ENCODE peak calls at places on chromosomes 12 and 14, in four cellular contexts. One of them, this sample, is unnamed.

GRCh38 chr14:88231626-88232025 is 91.4 kb downstream of the KCNK10 start:
- DNase-seq in HCT116: no peak
- DNase-seq in H1: no peak
- DNase-seq in GM12878: no peak
- DNase-seq in this sample: no peak

GRCh38 chr12:40921563-40922163 is 229.4 kb downstream of the CNTN1 start:
- DNase-seq in H1: no peak
- DNase-seq in GM12878: no peak
- DNase-seq in HCT116: peak
- DNase-seq in this sample: no peak

GRCh38 chr14:24258119-24258518 is 4.9 kb downstream of the TGM1 start:
- DNase-seq in H1: no peak
- DNase-seq in HCT116: no peak
- DNase-seq in GM12878: no peak
- DNase-seq in this sample: no peak

GRCh38 chr12:109389146-109389545 is 41.4 kb downstream of the MYO1H start:
- DNase-seq in HCT116: no peak
- DNase-seq in GM12878: no peak
- DNase-seq in H1: no peak
- DNase-seq in this sample: no peak

GRCh38 chr14:59439256-59440015 is 25.7 kb downstream of the GPR135 start:
- DNase-seq in H1: no peak
- DNase-seq in GM12878: no peak
- DNase-seq in HCT116: no peak
- DNase-seq in this sample: no peak

GRCh38 chr12:81332054-81332453 is 254.2 kb downstream of the ACSS3 start:
- DNase-seq in H1: no peak
- DNase-seq in GM12878: no peak
- DNase-seq in HCT116: no peak
- DNase-seq in this sample: no peak

GRCh38 chr12:590206-590750 is 73.0 kb downstream of the NINJ2 start:
- DNase-seq in H1: no peak
- DNase-seq in GM12878: no peak
- DNase-seq in HCT116: no peak
- DNase-seq in this sample: no peak

GRCh38 chr14:24197066-24197465 is 1.8 kb upstream of the TM9SF1 start:
- DNase-seq in HCT116: no peak
- DNase-seq in H1: no peak
- DNase-seq in GM12878: no peak
- DNase-seq in this sample: no peak

GRCh38 chr12:111842556-111843396 is 748 bp downstream of the MAPKAPK5 start:
- DNase-seq in HCT116: no peak
- DNase-seq in GM12878: no peak
- DNase-seq in H1: no peak
- DNase-seq in this sample: peak

GRCh38 chr14:62957562-62957961 is 87.7 kb downstream of the KCNH5 start:
- DNase-seq in GM12878: no peak
- DNase-seq in HCT116: no peak
- DNase-seq in H1: no peak
- DNase-seq in this sample: no peak

GRCh38 chr12:14961466-14962155 is at the start of gene ARHGDIB:
- DNase-seq in GM12878: peak
- DNase-seq in HCT116: no peak
- DNase-seq in H1: no peak
- DNase-seq in this sample: no peak

GRCh38 chr14:54116972-54117371 is 160.3 kb upstream of the BMP4 start:
- DNase-seq in GM12878: no peak
- DNase-seq in H1: no peak
- DNase-seq in HCT116: no peak
- DNase-seq in this sample: no peak

GRCh38 chr14:40447032-40447431 is 1014.8 kb upstream of the FBXO33 start:
- DNase-seq in H1: no peak
- DNase-seq in GM12878: no peak
- DNase-seq in HCT116: no peak
- DNase-seq in this sample: no peak

GRCh38 chr12:82425241-82425640 is 66.9 kb downstream of the METTL25 start:
- DNase-seq in H1: no peak
- DNase-seq in HCT116: no peak
- DNase-seq in GM12878: no peak
- DNase-seq in this sample: no peak

GRCh38 chr12:98743362-98743953 is 98.4 kb downstream of the APAF1 start:
- DNase-seq in HCT116: peak
- DNase-seq in H1: peak
- DNase-seq in GM12878: no peak
- DNase-seq in this sample: peak

GRCh38 chr14:62455446-62455845 is 589.8 kb downstream of the KCNH5 start:
- DNase-seq in HCT116: no peak
- DNase-seq in H1: no peak
- DNase-seq in GM12878: no peak
- DNase-seq in this sample: no peak

GRCh38 chr14:105019861-105020814 is 745 bp downstream of the CDCA4 start:
- DNase-seq in GM12878: no peak
- DNase-seq in HCT116: no peak
- DNase-seq in H1: peak
- DNase-seq in this sample: peak

GRCh38 chr12:76927170-76927784 is 48.5 kb upstream of the CSRP2 start:
- DNase-seq in GM12878: no peak
- DNase-seq in HCT116: peak
- DNase-seq in H1: peak
- DNase-seq in this sample: peak

GRCh38 chr12:46515829-46516228 is 143.3 kb upstream of the SLC38A2 start:
- DNase-seq in HCT116: no peak
- DNase-seq in H1: no peak
- DNase-seq in GM12878: no peak
- DNase-seq in this sample: no peak

DNA sequence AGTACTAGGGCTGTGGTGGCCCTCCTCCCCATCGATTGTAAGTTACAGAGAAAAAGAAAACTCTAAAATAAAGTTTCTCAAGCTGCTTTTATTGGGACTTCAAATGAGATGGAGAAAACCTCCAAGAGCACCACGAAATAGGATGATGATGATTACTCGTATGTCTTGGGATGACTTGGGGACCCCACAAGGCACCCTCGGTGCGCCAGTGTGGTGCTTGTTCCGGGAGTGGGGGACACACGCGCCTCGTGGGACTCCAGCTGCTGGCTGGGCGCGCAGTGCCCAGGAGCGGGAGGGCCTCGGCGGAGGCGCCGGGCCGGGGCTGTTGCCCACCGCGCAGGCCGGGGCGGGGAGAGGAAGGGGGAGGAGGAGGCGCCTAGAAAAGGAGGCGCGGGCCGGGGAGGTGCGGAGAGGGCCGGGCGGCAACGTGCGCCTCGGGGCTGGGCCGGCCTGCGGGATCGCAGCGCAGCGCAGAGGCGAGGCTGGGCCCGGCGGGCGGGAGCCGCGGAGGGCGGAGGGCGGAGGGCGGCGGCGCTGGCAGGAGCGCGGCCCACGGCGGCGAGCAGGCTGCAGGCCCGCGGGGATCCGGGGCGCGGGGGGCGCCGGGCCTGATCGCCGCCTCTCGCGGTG is at the start of gene RFLNA:
- DNase-seq in HCT116: no peak
- DNase-seq in GM12878: no peak
- DNase-seq in H1: peak
- DNase-seq in this sample: peak
- TF ChIP-seq ATF3 in HCT116: no peak
- TF ChIP-seq ATF3 in GM12878: no peak
- TF ChIP-seq ATF3 in H1: no peak
- TF ChIP-seq ATF3 in this sample: no peak

DNA sequence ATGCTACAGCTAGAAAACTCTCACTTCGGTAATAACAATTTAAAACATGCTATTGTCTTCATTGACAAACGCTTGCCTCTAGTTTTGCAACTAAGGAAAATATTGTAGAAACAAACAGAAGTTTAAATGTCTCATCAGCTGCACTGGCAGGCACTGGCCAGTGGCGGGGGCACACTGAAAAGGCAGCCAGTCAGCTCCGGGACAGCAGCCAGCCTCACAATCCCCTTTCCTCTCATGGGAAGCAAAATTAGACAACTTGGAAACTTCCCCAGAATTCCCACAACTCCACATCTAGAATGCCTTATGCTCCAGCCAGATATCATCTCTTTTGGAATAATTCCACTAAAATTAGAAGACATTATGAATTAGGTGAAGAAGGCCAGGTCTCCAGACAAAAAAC is 72.0 kb downstream of the CLIP1 start:
- DNase-seq in H1: no peak
- DNase-seq in GM12878: no peak
- DNase-seq in HCT116: no peak
- DNase-seq in this sample: no peak
- TF ChIP-seq CTCF in H1: peak
- TF ChIP-seq CTCF in GM12878: no peak
- TF ChIP-seq CTCF in HCT116: no peak
- TF ChIP-seq CTCF in this sample: no peak

DNA sequence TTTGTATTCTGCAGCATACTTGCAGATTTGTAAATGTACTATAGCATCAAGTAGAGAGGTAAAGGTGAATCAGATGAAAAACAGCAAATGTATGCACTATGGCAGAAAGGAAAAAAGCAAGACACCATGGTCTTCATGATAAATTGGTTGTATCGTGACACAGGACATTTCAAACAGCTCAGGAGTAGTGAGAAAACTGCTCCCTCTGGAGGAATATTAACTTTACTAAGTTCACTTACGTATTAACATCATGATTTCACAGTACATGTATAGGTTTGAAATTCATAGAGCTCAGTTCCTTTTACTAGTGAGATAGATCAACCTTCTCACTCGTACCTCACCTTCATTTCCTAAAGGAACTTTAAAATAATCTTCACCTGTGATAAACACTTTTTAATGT is 6.5 kb downstream of the MBIP start:
- DNase-seq in H1: no peak
- DNase-seq in HCT116: no peak
- DNase-seq in GM12878: no peak
- DNase-seq in this sample: no peak
- TF ChIP-seq ATF3 in H1: no peak
- TF ChIP-seq ATF3 in HCT116: no peak
- TF ChIP-seq ATF3 in GM12878: no peak
- TF ChIP-seq ATF3 in this sample: no peak

DNA sequence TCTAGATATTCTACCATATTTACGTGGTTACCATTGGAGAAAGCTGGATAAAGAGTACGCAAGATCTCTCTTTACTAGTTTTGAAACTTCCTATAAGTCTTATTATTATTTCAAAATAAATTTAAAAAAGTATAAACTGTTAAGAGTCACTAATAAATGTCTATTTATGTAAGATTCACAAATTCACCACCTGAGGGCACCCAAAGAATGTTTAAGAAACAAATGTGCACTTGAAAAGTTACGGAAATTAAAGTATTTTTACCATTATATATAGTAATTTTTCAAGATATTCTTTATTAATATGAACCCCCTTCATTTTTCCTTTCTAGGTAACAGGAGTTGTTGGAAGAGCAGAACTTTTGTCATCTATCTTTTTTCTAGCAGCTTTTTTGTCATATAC is 11.9 kb downstream of the TMTC3 start:
- DNase-seq in HCT116: peak
- DNase-seq in GM12878: no peak
- DNase-seq in H1: no peak
- DNase-seq in this sample: no peak
- TF ChIP-seq CTCF in HCT116: peak
- TF ChIP-seq CTCF in GM12878: no peak
- TF ChIP-seq CTCF in H1: no peak
- TF ChIP-seq CTCF in this sample: no peak

DNA sequence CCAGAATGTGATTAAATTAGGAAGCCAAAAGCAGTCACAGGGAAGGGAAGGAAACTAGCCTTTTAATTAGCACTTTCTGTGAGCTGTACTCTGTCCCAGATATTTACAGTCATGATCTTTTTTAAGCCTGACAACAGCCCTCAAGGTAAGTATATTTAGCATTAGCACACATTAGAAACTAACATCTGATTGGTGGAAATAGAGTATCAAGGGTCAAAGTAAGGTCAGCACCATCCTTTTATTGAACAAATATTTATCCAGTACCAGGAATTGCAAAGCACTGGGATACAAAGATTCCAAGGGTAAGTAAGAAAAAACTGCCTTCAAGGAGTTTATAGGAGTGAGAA is 28.2 kb downstream of the RPGRIP1 start:
- DNase-seq in GM12878: no peak
- DNase-seq in H1: no peak
- DNase-seq in HCT116: no peak
- DNase-seq in this sample: no peak
- TF ChIP-seq ATF3 in GM12878: no peak
- TF ChIP-seq ATF3 in H1: no peak
- TF ChIP-seq ATF3 in HCT116: no peak
- TF ChIP-seq ATF3 in this sample: no peak

This sample was measured in WTC11.